ENCODE peak calls at places on chromosomes 16 and 17, in nine cellular contexts. One of them, this sample, is unnamed.

GRCh38 chr17:59846391-59847165 is 46.2 kb downstream of the TUBD1 start:
- DNase-seq in GM10248: peak
- DNase-seq in tibial artery: peak
- DNase-seq in adipocyte: peak
- DNase-seq in activated CD8-positive, alpha-beta T cell treated with anti-CD3 and anti-CD28 coated beads, Interleukin-2, amount 10 ng/mL, durations not matched to agents 7 days and 5 days: no peak
- DNase-seq in AML-193: no peak
- DNase-seq in RWPE1: peak
- DNase-seq in DMS 273 treated with DMSO at 0.1 percent for 48 hours: no peak
- DNase-seq in NCI-H1930: peak
- DNase-seq in this sample: no peak

GRCh38 chr16:77433146-77433545 is 1.7 kb downstream of the ADAMTS18 start:
- DNase-seq in AML-193: no peak
- DNase-seq in activated CD8-positive, alpha-beta T cell treated with anti-CD3 and anti-CD28 coated beads, Interleukin-2, amount 10 ng/mL, durations not matched to agents 7 days and 5 days: no peak
- DNase-seq in NCI-H1930: no peak
- DNase-seq in GM10248: no peak
- DNase-seq in RWPE1: no peak
- DNase-seq in adipocyte: no peak
- DNase-seq in DMS 273 treated with DMSO at 0.1 percent for 48 hours: no peak
- DNase-seq in tibial artery: no peak
- DNase-seq in this sample: no peak

GRCh38 chr17:42405076-42405475 is 16.8 kb upstream of the STAT3 start:
- DNase-seq in adipocyte: no peak
- DNase-seq in GM10248: no peak
- DNase-seq in NCI-H1930: no peak
- DNase-seq in RWPE1: no peak
- DNase-seq in activated CD8-positive, alpha-beta T cell treated with anti-CD3 and anti-CD28 coated beads, Interleukin-2, amount 10 ng/mL, durations not matched to agents 7 days and 5 days: no peak
- DNase-seq in AML-193: no peak
- DNase-seq in tibial artery: no peak
- DNase-seq in DMS 273 treated with DMSO at 0.1 percent for 48 hours: no peak
- DNase-seq in this sample: no peak

GRCh38 chr17:28926786-28927185 is 23.9 kb upstream of the DHRS13 start:
- DNase-seq in tibial artery: no peak
- DNase-seq in activated CD8-positive, alpha-beta T cell treated with anti-CD3 and anti-CD28 coated beads, Interleukin-2, amount 10 ng/mL, durations not matched to agents 7 days and 5 days: no peak
- DNase-seq in GM10248: no peak
- DNase-seq in adipocyte: no peak
- DNase-seq in RWPE1: no peak
- DNase-seq in NCI-H1930: no peak
- DNase-seq in AML-193: no peak
- DNase-seq in DMS 273 treated with DMSO at 0.1 percent for 48 hours: no peak
- DNase-seq in this sample: no peak

GRCh38 chr17:31216053-31216751 is 80.8 kb downstream of the OMG start:
- DNase-seq in DMS 273 treated with DMSO at 0.1 percent for 48 hours: peak
- DNase-seq in AML-193: peak
- DNase-seq in tibial artery: no peak
- DNase-seq in activated CD8-positive, alpha-beta T cell treated with anti-CD3 and anti-CD28 coated beads, Interleukin-2, amount 10 ng/mL, durations not matched to agents 7 days and 5 days: no peak
- DNase-seq in NCI-H1930: peak
- DNase-seq in GM10248: peak
- DNase-seq in RWPE1: peak
- DNase-seq in adipocyte: peak
- DNase-seq in this sample: no peak

GRCh38 chr16:88770459-88771293 is 14.3 kb downstream of the PIEZO1 start:
- DNase-seq in tibial artery: no peak
- DNase-seq in GM10248: no peak
- DNase-seq in AML-193: no peak
- DNase-seq in DMS 273 treated with DMSO at 0.1 percent for 48 hours: peak
- DNase-seq in activated CD8-positive, alpha-beta T cell treated with anti-CD3 and anti-CD28 coated beads, Interleukin-2, amount 10 ng/mL, durations not matched to agents 7 days and 5 days: peak
- DNase-seq in RWPE1: peak
- DNase-seq in adipocyte: peak
- DNase-seq in NCI-H1930: no peak
- DNase-seq in this sample: peak

GRCh38 chr16:23400387-23400930 is 52.5 kb downstream of the COG7 start:
- DNase-seq in RWPE1: no peak
- DNase-seq in GM10248: no peak
- DNase-seq in DMS 273 treated with DMSO at 0.1 percent for 48 hours: peak
- DNase-seq in AML-193: no peak
- DNase-seq in tibial artery: no peak
- DNase-seq in adipocyte: no peak
- DNase-seq in activated CD8-positive, alpha-beta T cell treated with anti-CD3 and anti-CD28 coated beads, Interleukin-2, amount 10 ng/mL, durations not matched to agents 7 days and 5 days: no peak
- DNase-seq in NCI-H1930: no peak
- DNase-seq in this sample: peak

GRCh38 chr16:30033270-30033669 is 2.2 kb upstream of the TLCD3B start:
- DNase-seq in NCI-H1930: no peak
- DNase-seq in AML-193: no peak
- DNase-seq in GM10248: no peak
- DNase-seq in tibial artery: no peak
- DNase-seq in adipocyte: no peak
- DNase-seq in RWPE1: no peak
- DNase-seq in DMS 273 treated with DMSO at 0.1 percent for 48 hours: no peak
- DNase-seq in activated CD8-positive, alpha-beta T cell treated with anti-CD3 and anti-CD28 coated beads, Interleukin-2, amount 10 ng/mL, durations not matched to agents 7 days and 5 days: no peak
- DNase-seq in this sample: no peak

GRCh38 chr17:43151880-43152456 is 19.0 kb upstream of the NBR1 start:
- DNase-seq in AML-193: no peak
- DNase-seq in GM10248: no peak
- DNase-seq in adipocyte: no peak
- DNase-seq in DMS 273 treated with DMSO at 0.1 percent for 48 hours: no peak
- DNase-seq in NCI-H1930: no peak
- DNase-seq in RWPE1: no peak
- DNase-seq in activated CD8-positive, alpha-beta T cell treated with anti-CD3 and anti-CD28 coated beads, Interleukin-2, amount 10 ng/mL, durations not matched to agents 7 days and 5 days: no peak
- DNase-seq in tibial artery: no peak
- DNase-seq in this sample: no peak

GRCh38 chr17:7436556-7437368 is 1.5 kb downstream of the TMEM102 start:
- DNase-seq in DMS 273 treated with DMSO at 0.1 percent for 48 hours: peak
- DNase-seq in AML-193: peak
- DNase-seq in RWPE1: peak
- DNase-seq in activated CD8-positive, alpha-beta T cell treated with anti-CD3 and anti-CD28 coated beads, Interleukin-2, amount 10 ng/mL, durations not matched to agents 7 days and 5 days: peak
- DNase-seq in GM10248: peak
- DNase-seq in NCI-H1930: peak
- DNase-seq in tibial artery: peak
- DNase-seq in adipocyte: peak
- DNase-seq in this sample: no peak

GRCh38 chr17:81713004-81713555 is 996 bp downstream of the SLC25A10 start:
- DNase-seq in adipocyte: peak
- DNase-seq in DMS 273 treated with DMSO at 0.1 percent for 48 hours: no peak
- DNase-seq in NCI-H1930: no peak
- DNase-seq in AML-193: no peak
- DNase-seq in activated CD8-positive, alpha-beta T cell treated with anti-CD3 and anti-CD28 coated beads, Interleukin-2, amount 10 ng/mL, durations not matched to agents 7 days and 5 days: no peak
- DNase-seq in GM10248: no peak
- DNase-seq in RWPE1: no peak
- DNase-seq in tibial artery: no peak
- DNase-seq in this sample: no peak

GRCh38 chr17:63476494-63476856 is 386 bp upstream of the ACE start:
- DNase-seq in NCI-H1930: peak
- DNase-seq in activated CD8-positive, alpha-beta T cell treated with anti-CD3 and anti-CD28 coated beads, Interleukin-2, amount 10 ng/mL, durations not matched to agents 7 days and 5 days: no peak
- DNase-seq in adipocyte: peak
- DNase-seq in DMS 273 treated with DMSO at 0.1 percent for 48 hours: no peak
- DNase-seq in tibial artery: no peak
- DNase-seq in RWPE1: no peak
- DNase-seq in GM10248: no peak
- DNase-seq in AML-193: no peak
- DNase-seq in this sample: no peak

GRCh38 chr16:22653876-22654275 is 143.2 kb downstream of the NPIPB5 start:
- DNase-seq in adipocyte: no peak
- DNase-seq in RWPE1: no peak
- DNase-seq in tibial artery: no peak
- DNase-seq in GM10248: no peak
- DNase-seq in activated CD8-positive, alpha-beta T cell treated with anti-CD3 and anti-CD28 coated beads, Interleukin-2, amount 10 ng/mL, durations not matched to agents 7 days and 5 days: no peak
- DNase-seq in NCI-H1930: no peak
- DNase-seq in AML-193: no peak
- DNase-seq in DMS 273 treated with DMSO at 0.1 percent for 48 hours: no peak
- DNase-seq in this sample: no peak

GRCh38 chr16:76955629-76956028 is 235.4 kb upstream of the MON1B start:
- DNase-seq in DMS 273 treated with DMSO at 0.1 percent for 48 hours: no peak
- DNase-seq in AML-193: no peak
- DNase-seq in adipocyte: no peak
- DNase-seq in RWPE1: peak
- DNase-seq in NCI-H1930: no peak
- DNase-seq in GM10248: no peak
- DNase-seq in activated CD8-positive, alpha-beta T cell treated with anti-CD3 and anti-CD28 coated beads, Interleukin-2, amount 10 ng/mL, durations not matched to agents 7 days and 5 days: no peak
- DNase-seq in tibial artery: no peak
- DNase-seq in this sample: no peak

GRCh38 chr17:80527016-80527645 is 17.5 kb upstream of the RPTOR start:
- DNase-seq in GM10248: no peak
- DNase-seq in DMS 273 treated with DMSO at 0.1 percent for 48 hours: no peak
- DNase-seq in AML-193: no peak
- DNase-seq in RWPE1: peak
- DNase-seq in activated CD8-positive, alpha-beta T cell treated with anti-CD3 and anti-CD28 coated beads, Interleukin-2, amount 10 ng/mL, durations not matched to agents 7 days and 5 days: no peak
- DNase-seq in NCI-H1930: no peak
- DNase-seq in adipocyte: peak
- DNase-seq in tibial artery: no peak
- DNase-seq in this sample: no peak

GRCh38 chr17:81247339-81247990 is 8.3 kb downstream of the NDUFAF8 start:
- DNase-seq in NCI-H1930: no peak
- DNase-seq in AML-193: no peak
- DNase-seq in tibial artery: no peak
- DNase-seq in GM10248: no peak
- DNase-seq in DMS 273 treated with DMSO at 0.1 percent for 48 hours: no peak
- DNase-seq in activated CD8-positive, alpha-beta T cell treated with anti-CD3 and anti-CD28 coated beads, Interleukin-2, amount 10 ng/mL, durations not matched to agents 7 days and 5 days: no peak
- DNase-seq in RWPE1: no peak
- DNase-seq in adipocyte: no peak
- DNase-seq in this sample: no peak

GRCh38 chr16:86292171-86292775 is 218.1 kb upstream of the FOXF1 start:
- DNase-seq in DMS 273 treated with DMSO at 0.1 percent for 48 hours: no peak
- DNase-seq in NCI-H1930: no peak
- DNase-seq in GM10248: no peak
- DNase-seq in tibial artery: no peak
- DNase-seq in RWPE1: no peak
- DNase-seq in adipocyte: no peak
- DNase-seq in AML-193: no peak
- DNase-seq in activated CD8-positive, alpha-beta T cell treated with anti-CD3 and anti-CD28 coated beads, Interleukin-2, amount 10 ng/mL, durations not matched to agents 7 days and 5 days: no peak
- DNase-seq in this sample: no peak

GRCh38 chr16:53757971-53758609 is 54.1 kb downstream of the FTO start:
- DNase-seq in adipocyte: no peak
- DNase-seq in DMS 273 treated with DMSO at 0.1 percent for 48 hours: no peak
- DNase-seq in RWPE1: no peak
- DNase-seq in NCI-H1930: no peak
- DNase-seq in AML-193: no peak
- DNase-seq in tibial artery: no peak
- DNase-seq in GM10248: no peak
- DNase-seq in activated CD8-positive, alpha-beta T cell treated with anti-CD3 and anti-CD28 coated beads, Interleukin-2, amount 10 ng/mL, durations not matched to agents 7 days and 5 days: no peak
- DNase-seq in this sample: peak

GRCh38 chr16:35195173-35195863 is 1735.9 kb downstream of the TP53TG3F start:
- DNase-seq in AML-193: no peak
- DNase-seq in NCI-H1930: no peak
- DNase-seq in adipocyte: no peak
- DNase-seq in tibial artery: no peak
- DNase-seq in RWPE1: no peak
- DNase-seq in DMS 273 treated with DMSO at 0.1 percent for 48 hours: no peak
- DNase-seq in activated CD8-positive, alpha-beta T cell treated with anti-CD3 and anti-CD28 coated beads, Interleukin-2, amount 10 ng/mL, durations not matched to agents 7 days and 5 days: no peak
- DNase-seq in GM10248: no peak
- DNase-seq in this sample: no peak

GRCh38 chr16:67068212-67068753 is 39.3 kb downstream of the CBFB start:
- DNase-seq in tibial artery: no peak
- DNase-seq in GM10248: no peak
- DNase-seq in adipocyte: peak
- DNase-seq in AML-193: no peak
- DNase-seq in activated CD8-positive, alpha-beta T cell treated with anti-CD3 and anti-CD28 coated beads, Interleukin-2, amount 10 ng/mL, durations not matched to agents 7 days and 5 days: no peak
- DNase-seq in NCI-H1930: no peak
- DNase-seq in RWPE1: no peak
- DNase-seq in DMS 273 treated with DMSO at 0.1 percent for 48 hours: no peak
- DNase-seq in this sample: no peak

GRCh38 chr17:37392024-37392590 is 14.5 kb downstream of the ACACA start:
- DNase-seq in RWPE1: peak
- DNase-seq in GM10248: peak
- DNase-seq in DMS 273 treated with DMSO at 0.1 percent for 48 hours: no peak
- DNase-seq in NCI-H1930: no peak
- DNase-seq in adipocyte: peak
- DNase-seq in activated CD8-positive, alpha-beta T cell treated with anti-CD3 and anti-CD28 coated beads, Interleukin-2, amount 10 ng/mL, durations not matched to agents 7 days and 5 days: no peak
- DNase-seq in tibial artery: no peak
- DNase-seq in AML-193: no peak
- DNase-seq in this sample: no peak

GRCh38 chr17:32492648-32493289 is 6.0 kb downstream of the CDK5R1 start:
- DNase-seq in adipocyte: no peak
- DNase-seq in activated CD8-positive, alpha-beta T cell treated with anti-CD3 and anti-CD28 coated beads, Interleukin-2, amount 10 ng/mL, durations not matched to agents 7 days and 5 days: no peak
- DNase-seq in GM10248: peak
- DNase-seq in NCI-H1930: no peak
- DNase-seq in tibial artery: no peak
- DNase-seq in AML-193: peak
- DNase-seq in RWPE1: no peak
- DNase-seq in DMS 273 treated with DMSO at 0.1 percent for 48 hours: no peak
- DNase-seq in this sample: no peak

GRCh38 chr16:50059111-50059510 is 6.7 kb upstream of the HEATR3 start:
- DNase-seq in activated CD8-positive, alpha-beta T cell treated with anti-CD3 and anti-CD28 coated beads, Interleukin-2, amount 10 ng/mL, durations not matched to agents 7 days and 5 days: no peak
- DNase-seq in RWPE1: no peak
- DNase-seq in DMS 273 treated with DMSO at 0.1 percent for 48 hours: no peak
- DNase-seq in adipocyte: no peak
- DNase-seq in tibial artery: no peak
- DNase-seq in GM10248: no peak
- DNase-seq in AML-193: no peak
- DNase-seq in NCI-H1930: no peak
- DNase-seq in this sample: no peak

GRCh38 chr17:39486242-39486641 is 25.0 kb downstream of the CDK12 start:
- DNase-seq in tibial artery: no peak
- DNase-seq in adipocyte: peak
- DNase-seq in AML-193: no peak
- DNase-seq in activated CD8-positive, alpha-beta T cell treated with anti-CD3 and anti-CD28 coated beads, Interleukin-2, amount 10 ng/mL, durations not matched to agents 7 days and 5 days: no peak
- DNase-seq in GM10248: no peak
- DNase-seq in DMS 273 treated with DMSO at 0.1 percent for 48 hours: no peak
- DNase-seq in NCI-H1930: no peak
- DNase-seq in RWPE1: no peak
- DNase-seq in this sample: no peak

GRCh38 chr17:43212641-43213490 is 1.2 kb downstream of the TMEM106A start:
- DNase-seq in GM10248: no peak
- DNase-seq in RWPE1: no peak
- DNase-seq in tibial artery: no peak
- DNase-seq in NCI-H1930: no peak
- DNase-seq in AML-193: peak
- DNase-seq in DMS 273 treated with DMSO at 0.1 percent for 48 hours: no peak
- DNase-seq in activated CD8-positive, alpha-beta T cell treated with anti-CD3 and anti-CD28 coated beads, Interleukin-2, amount 10 ng/mL, durations not matched to agents 7 days and 5 days: no peak
- DNase-seq in adipocyte: peak
- DNase-seq in this sample: no peak

GRCh38 chr16:30186782-30187555 is 3.6 kb downstream of the CORO1A start:
- DNase-seq in tibial artery: peak
- DNase-seq in GM10248: peak
- DNase-seq in adipocyte: peak
- DNase-seq in NCI-H1930: no peak
- DNase-seq in activated CD8-positive, alpha-beta T cell treated with anti-CD3 and anti-CD28 coated beads, Interleukin-2, amount 10 ng/mL, durations not matched to agents 7 days and 5 days: peak
- DNase-seq in AML-193: peak
- DNase-seq in RWPE1: no peak
- DNase-seq in DMS 273 treated with DMSO at 0.1 percent for 48 hours: no peak
- DNase-seq in this sample: no peak

GRCh38 chr16:57732011-57732410 is 3.6 kb upstream of the KATNB1 start:
- DNase-seq in NCI-H1930: no peak
- DNase-seq in AML-193: peak
- DNase-seq in RWPE1: no peak
- DNase-seq in GM10248: no peak
- DNase-seq in tibial artery: no peak
- DNase-seq in activated CD8-positive, alpha-beta T cell treated with anti-CD3 and anti-CD28 coated beads, Interleukin-2, amount 10 ng/mL, durations not matched to agents 7 days and 5 days: no peak
- DNase-seq in DMS 273 treated with DMSO at 0.1 percent for 48 hours: no peak
- DNase-seq in adipocyte: peak
- DNase-seq in this sample: no peak

GRCh38 chr16:67181346-67181745 is 2.4 kb downstream of the MATCAP1 start:
- DNase-seq in adipocyte: peak
- DNase-seq in GM10248: no peak
- DNase-seq in tibial artery: no peak
- DNase-seq in RWPE1: no peak
- DNase-seq in NCI-H1930: no peak
- DNase-seq in AML-193: no peak
- DNase-seq in DMS 273 treated with DMSO at 0.1 percent for 48 hours: peak
- DNase-seq in activated CD8-positive, alpha-beta T cell treated with anti-CD3 and anti-CD28 coated beads, Interleukin-2, amount 10 ng/mL, durations not matched to agents 7 days and 5 days: no peak
- DNase-seq in this sample: no peak

GRCh38 chr16:9090101-9090959 is 1.1 kb upstream of the HAPSTR1 start:
- DNase-seq in RWPE1: no peak
- DNase-seq in DMS 273 treated with DMSO at 0.1 percent for 48 hours: no peak
- DNase-seq in AML-193: no peak
- DNase-seq in adipocyte: peak
- DNase-seq in GM10248: peak
- DNase-seq in tibial artery: peak
- DNase-seq in NCI-H1930: peak
- DNase-seq in activated CD8-positive, alpha-beta T cell treated with anti-CD3 and anti-CD28 coated beads, Interleukin-2, amount 10 ng/mL, durations not matched to agents 7 days and 5 days: peak
- DNase-seq in this sample: no peak

GRCh38 chr16:3022208-3022696 is 1.5 kb downstream of the HCFC1R1 start:
- DNase-seq in DMS 273 treated with DMSO at 0.1 percent for 48 hours: peak
- DNase-seq in RWPE1: peak
- DNase-seq in tibial artery: peak
- DNase-seq in AML-193: peak
- DNase-seq in adipocyte: peak
- DNase-seq in GM10248: peak
- DNase-seq in NCI-H1930: no peak
- DNase-seq in activated CD8-positive, alpha-beta T cell treated with anti-CD3 and anti-CD28 coated beads, Interleukin-2, amount 10 ng/mL, durations not matched to agents 7 days and 5 days: peak
- DNase-seq in this sample: no peak

GRCh38 chr17:44123356-44124117 is at the start of gene HDAC5:
- DNase-seq in DMS 273 treated with DMSO at 0.1 percent for 48 hours: peak
- DNase-seq in activated CD8-positive, alpha-beta T cell treated with anti-CD3 and anti-CD28 coated beads, Interleukin-2, amount 10 ng/mL, durations not matched to agents 7 days and 5 days: peak
- DNase-seq in RWPE1: peak
- DNase-seq in AML-193: peak
- DNase-seq in NCI-H1930: peak
- DNase-seq in tibial artery: peak
- DNase-seq in adipocyte: peak
- DNase-seq in GM10248: peak
- DNase-seq in this sample: peak

This sample was measured in NCI-H524 treated with DMSO at 0.1 percent for 48 hours.